ENCODE peak calls at places on chromosomes 12 and 14, in eight cellular contexts. B is adrenal gland, S is uterus, J is activated B cell treated with CpG ODN at 0.5 μM for 24 hours, Z is RWPE1, X is lower leg skin, R is testis, E is neural progenitor cell. W is an unnamed sample.

GRCh38 chr12:32273063-32273521 is 126.3 kb upstream of the FGD4 start:
- DNase-seq in J (no peak), Z (no peak), E (no peak), B (no peak), X (no peak), R (no peak), S (no peak), W (no peak)

GRCh38 chr14:103155013-103155412 is 31.8 kb downstream of the TNFAIP2 start:
- DNase-seq in S (no peak), X (peak), J (no peak), E (no peak), B (peak), Z (peak), R (peak), W (no peak)

GRCh38 chr14:89657014-89657413 is 240.0 kb upstream of the FOXN3 start:
- DNase-seq in E (no peak), S (no peak), X (no peak), J (no peak), B (no peak), R (no peak), Z (no peak), W (no peak)

GRCh38 chr12:79897617-79898016 is 37.3 kb downstream of the PPP1R12A start:
- DNase-seq in X (no peak), E (no peak), J (no peak), R (no peak), B (no peak), Z (peak), S (no peak), W (no peak)

GRCh38 chr12:90987101-90987500 is 17.7 kb downstream of the EPYC start:
- DNase-seq in S (no peak), B (no peak), Z (no peak), R (no peak), X (no peak), J (no peak), E (no peak), W (no peak)

GRCh38 chr12:132247718-132248438 is 81.5 kb downstream of the GALNT9 start:
- DNase-seq in B (no peak), R (no peak), J (no peak), E (no peak), Z (no peak), X (no peak), S (no peak), W (peak)

GRCh38 chr14:55274144-55274543 is 2.9 kb downstream of the FBXO34 start:
- DNase-seq in B (no peak), X (no peak), S (no peak), J (no peak), R (no peak), Z (no peak), E (no peak), W (no peak)

GRCh38 chr14:49992036-49992435 is 99.2 kb downstream of the ARF6 start:
- DNase-seq in J (no peak), R (no peak), X (no peak), E (no peak), S (no peak), B (peak), Z (no peak), W (no peak)

GRCh38 chr14:94670692-94671285 is 58.6 kb downstream of the SERPINA3 start:
- DNase-seq in S (no peak), B (no peak), Z (no peak), E (no peak), J (no peak), R (no peak), X (no peak), W (peak)

GRCh38 chr12:57609091-57609780 is 2.0 kb upstream of the ARHGEF25 start:
- DNase-seq in Z (no peak), E (peak), J (no peak), R (no peak), B (no peak), S (peak), X (no peak), W (no peak)

GRCh38 chr12:76422878-76423438 is 74.7 kb upstream of the BBS10 start:
- DNase-seq in S (no peak), R (no peak), Z (peak), J (no peak), X (no peak), B (no peak), E (no peak), W (no peak)

GRCh38 chr12:114711689-114712152 is 27.7 kb upstream of the TBX3 start:
- DNase-seq in Z (no peak), R (no peak), J (no peak), X (no peak), E (peak), B (no peak), S (no peak), W (no peak)

GRCh38 chr12:118330421-118331018 is 42.2 kb downstream of the TAOK3 start:
- DNase-seq in R (no peak), E (no peak), S (no peak), X (no peak), Z (no peak), J (no peak), B (no peak), W (no peak)

GRCh38 chr14:68762944-68763831 is 29.7 kb downstream of the ZFP36L1 start:
- DNase-seq in S (peak), B (peak), X (no peak), E (peak), J (no peak), Z (no peak), R (peak), W (no peak)

GRCh38 chr12:28089363-28089762 is 100.9 kb upstream of the CCDC91 start:
- DNase-seq in Z (peak), X (no peak), R (no peak), B (no peak), S (no peak), E (peak), J (no peak), W (no peak)

GRCh38 chr12:12327802-12328201 is 22.2 kb downstream of the MANSC1 start:
- DNase-seq in X (no peak), Z (peak), E (peak), R (no peak), B (peak), J (no peak), S (no peak), W (no peak)

GRCh38 chr12:43285248-43285647 is 266.8 kb downstream of the ADAMTS20 start:
- DNase-seq in E (no peak), X (no peak), B (no peak), R (no peak), J (no peak), Z (peak), S (peak), W (no peak)

GRCh38 chr14:74510955-74511354 is 17.4 kb downstream of the ISCA2 start:
- DNase-seq in R (no peak), S (no peak), E (no peak), J (no peak), B (no peak), Z (peak), X (no peak), W (no peak)

GRCh38 chr14:24051789-24052655 is at the start of gene CARMIL3:
- DNase-seq in X (no peak), E (peak), J (peak), S (no peak), B (peak), R (peak), Z (peak), W (no peak)

GRCh38 chr14:69259531-69260245 is at the start of gene GALNT16:
- DNase-seq in Z (peak), E (peak), J (no peak), X (no peak), R (peak), S (no peak), B (no peak), W (no peak)

GRCh38 chr14:21036746-21037145 is 2.1 kb upstream of the RNASE13 start:
- DNase-seq in J (no peak), B (no peak), S (no peak), R (no peak), X (no peak), E (no peak), Z (no peak), W (no peak)

GRCh38 chr12:54352022-54352531 is 12.2 kb downstream of the GPR84 start:
- DNase-seq in Z (no peak), S (peak), B (peak), X (no peak), J (no peak), R (peak), E (peak), W (no peak)

GRCh38 chr12:3315201-3315661 is 175.8 kb upstream of the PRMT8 start:
- DNase-seq in B (peak), S (peak), J (no peak), Z (peak), R (peak), E (no peak), X (peak), W (no peak)

GRCh38 chr14:79834856-79835255 is 376.4 kb downstream of the DIO2 start:
- DNase-seq in R (no peak), E (no peak), S (no peak), B (no peak), J (no peak), X (no peak), Z (no peak), W (no peak)

GRCh38 chr12:95277139-95277538 is 59.5 kb downstream of the VEZT start:
- DNase-seq in R (no peak), S (no peak), E (no peak), B (no peak), X (no peak), J (no peak), Z (no peak), W (no peak)

GRCh38 chr12:101027816-101028215 is 182.2 kb downstream of the SLC5A8 start:
- DNase-seq in S (no peak), E (no peak), B (no peak), J (no peak), R (no peak), Z (no peak), X (no peak), W (no peak)

GRCh38 chr14:82362452-82362851 is 828.8 kb upstream of the SEL1L start:
- DNase-seq in B (no peak), S (no peak), X (no peak), E (no peak), Z (no peak), R (no peak), J (no peak), W (no peak)

GRCh38 chr14:65704850-65705249 is 292.3 kb downstream of the FUT8 start:
- DNase-seq in Z (no peak), R (no peak), X (no peak), E (no peak), J (no peak), B (no peak), S (no peak), W (no peak)

GRCh38 chr14:68487805-68488590 is 304.9 kb downstream of the ZFP36L1 start:
- DNase-seq in S (no peak), E (peak), R (no peak), Z (peak), X (no peak), J (no peak), B (peak), W (no peak)

DNA sequence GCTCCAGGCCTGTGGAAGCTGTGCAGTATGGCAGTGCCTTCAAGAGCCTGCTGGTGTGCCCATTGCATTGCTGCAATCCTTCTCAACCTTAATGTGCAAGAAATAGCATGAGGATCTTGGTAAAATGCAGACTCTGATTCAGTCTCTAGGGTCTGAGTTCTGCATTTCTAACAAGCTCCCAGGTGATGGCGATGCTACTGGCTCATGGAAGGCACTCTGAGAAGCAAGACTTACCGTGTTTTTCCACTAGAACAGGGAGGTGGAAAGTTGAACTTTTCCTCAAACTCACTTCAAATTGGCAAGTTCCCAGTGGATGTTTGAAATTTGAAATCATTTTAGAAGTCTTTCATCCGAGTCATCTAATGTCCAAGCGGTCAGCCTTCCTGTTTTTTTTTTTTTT is 55.5 kb downstream of the MYRFL start:
- DNase-seq in X (no peak), Z (no peak), J (no peak), E (peak), B (no peak), R (no peak), S (no peak), W (no peak)
- TF ChIP-seq CTCF in X (no peak), Z (no peak), J (no peak), E (peak), B (no peak), R (no peak), S (no peak), W (peak)

DNA sequence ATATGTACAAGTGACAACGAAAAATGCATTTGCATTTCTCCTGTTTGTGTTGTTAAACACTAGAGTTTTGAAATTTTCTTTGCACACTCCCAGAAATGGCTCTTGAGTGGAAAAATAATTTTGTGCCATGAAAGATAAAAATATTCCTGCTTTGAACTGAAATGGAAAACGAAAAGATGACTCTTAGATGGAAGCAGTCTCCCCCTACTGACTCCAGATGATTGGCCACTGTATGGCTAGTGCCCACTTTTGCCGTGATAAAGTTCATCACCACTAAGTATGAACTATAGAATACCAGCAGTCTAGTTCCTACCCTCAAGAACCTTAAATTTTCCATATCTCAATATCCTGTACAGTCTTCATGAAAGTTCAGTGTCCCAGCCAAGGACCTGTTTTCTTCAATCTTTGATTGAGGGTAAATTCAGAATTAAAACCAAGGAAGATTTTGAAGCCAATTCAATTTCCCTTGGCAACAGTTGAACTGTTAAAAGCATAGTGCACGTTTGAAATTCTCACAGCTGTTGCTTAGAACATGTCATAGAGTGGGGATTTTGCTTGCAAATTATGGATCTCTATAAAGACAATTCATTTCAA is 1.6 kb upstream of the PPP2R5E start:
- DNase-seq in X (no peak), S (no peak), J (no peak), R (no peak), E (no peak), B (peak), Z (peak), W (no peak)
- TF ChIP-seq CTCF in X (no peak), S (peak), J (no peak), R (peak), E (peak), B (peak), Z (peak), W (peak)

DNA sequence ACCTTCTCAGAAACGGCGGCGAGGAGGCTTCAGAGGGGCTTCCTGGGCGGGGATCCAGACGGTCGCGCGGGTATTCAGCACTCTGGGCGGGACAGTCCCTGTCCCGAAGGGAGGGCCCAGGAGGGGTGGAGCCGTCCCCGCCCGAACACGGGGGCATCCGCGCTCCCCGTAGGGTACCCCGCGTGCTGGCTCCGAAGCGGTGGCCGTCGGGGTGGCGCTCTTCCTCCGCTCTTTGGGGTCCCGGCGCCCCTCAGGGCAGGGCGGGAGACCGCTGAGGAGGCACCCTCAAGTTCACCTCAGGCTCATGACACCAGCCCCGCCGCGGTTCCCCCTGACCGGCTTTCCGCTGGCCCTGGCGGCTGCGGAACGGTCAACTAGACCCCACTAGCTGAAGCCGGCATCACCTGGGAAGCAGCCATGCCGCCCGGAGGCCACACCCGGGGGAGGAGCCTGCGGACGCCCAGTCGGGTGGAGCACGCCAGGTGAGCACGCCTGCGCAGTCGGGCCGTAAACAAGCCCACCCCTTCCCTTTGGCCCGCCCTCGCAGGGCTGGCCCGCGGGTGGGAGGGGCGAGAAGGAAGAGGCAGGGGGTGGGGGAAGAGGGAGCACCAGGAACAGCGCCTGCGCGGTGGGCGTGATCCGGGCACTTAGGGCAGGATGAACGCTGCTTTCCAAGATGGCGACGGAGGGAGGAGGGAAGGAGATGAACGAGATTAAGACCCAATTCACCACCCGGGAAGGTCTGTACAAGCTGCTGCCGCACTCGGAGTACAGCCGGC is at the start of gene WDR20:
- DNase-seq in R (peak), Z (peak), J (peak), X (peak), E (peak), B (peak), S (peak), W (peak)
- TF ChIP-seq CTCF in R (no peak), Z (no peak), J (no peak), X (no peak), E (peak), B (no peak), S (no peak), W (no peak)

GRCh38 chr12:34291426-34291901 is 269.2 kb downstream of the ALG10 start:
- DNase-seq in S (no peak), E (no peak), B (peak), R (no peak), X (no peak), J (peak), Z (no peak), W (no peak)
- TF ChIP-seq CTCF in S (no peak), E (no peak), B (no peak), R (no peak), X (no peak), J (no peak), Z (no peak), W (no peak)

GRCh38 chr12:220946-221550 is 7.1 kb upstream of the SLC6A12 start:
- DNase-seq in Z (no peak), S (no peak), J (no peak), B (no peak), E (no peak), R (no peak), X (no peak), W (no peak)
- TF ChIP-seq CTCF in Z (no peak), S (no peak), J (no peak), B (no peak), E (no peak), R (no peak), X (no peak), W (no peak)

GRCh38 chr14:52275372-52275771 is 7.9 kb downstream of the PTGDR start:
- DNase-seq in E (no peak), B (no peak), X (no peak), J (no peak), Z (no peak), S (no peak), R (no peak), W (no peak)

GRCh38 chr14:52269100-52269499 is 1.6 kb downstream of the PTGDR start:
- DNase-seq in J (no peak), S (no peak), R (no peak), Z (no peak), B (no peak), X (no peak), E (no peak), W (no peak)

GRCh38 chr14:52268191-52269061 is 928 bp downstream of the PTGDR start:
- DNase-seq in B (no peak), E (peak), R (no peak), J (no peak), X (no peak), S (no peak), Z (no peak), W (no peak)

GRCh38 chr14:52271538-52271937 is 4.0 kb downstream of the PTGDR start:
- DNase-seq in E (no peak), R (no peak), B (no peak), X (no peak), S (no peak), J (no peak), Z (no peak), W (no peak)

GRCh38 chr14:52272375-52272774 is 4.9 kb downstream of the PTGDR start:
- DNase-seq in S (no peak), J (no peak), Z (no peak), X (no peak), R (no peak), E (peak), B (no peak), W (no peak)
- TF ChIP-seq CTCF in S (no peak), J (no peak), Z (no peak), X (no peak), R (peak), E (peak), B (peak), W (peak)

W was measured in chondrocyte.